ENCODE peak calls at places on chromosomes 16 and 17, in six cellular contexts. U is K562, Q is GM12878, S is HepG2, Y is neural progenitor cell, C is mammary epithelial cell. J is an unnamed sample.

GRCh38 chr16:9836118-9836736 is 346.0 kb downstream of the GRIN2A start:
- DNase-seq in U (peak), Q (no peak), Y (peak), C (no peak), S (no peak), J (no peak)

GRCh38 chr16:84084570-84085270 is 32.0 kb downstream of the MBTPS1 start:
- DNase-seq in C (peak), U (peak), S (peak), Q (peak), Y (peak), J (no peak)

GRCh38 chr16:63131503-63131902 is 1095.3 kb upstream of the CDH8 start:
- DNase-seq in Q (no peak), S (no peak), C (no peak), Y (no peak), U (no peak), J (no peak)

GRCh38 chr17:2731807-2732206 is 17.6 kb downstream of the CCDC92B start:
- DNase-seq in U (no peak), S (no peak), Y (no peak), Q (no peak), C (no peak), J (no peak)

GRCh38 chr16:84086357-84086756 is 30.4 kb downstream of the MBTPS1 start:
- DNase-seq in Y (no peak), S (no peak), C (no peak), Q (no peak), U (peak), J (no peak)

GRCh38 chr17:39812466-39812865 is 51.6 kb downstream of the IKZF3 start:
- DNase-seq in Q (no peak), C (no peak), Y (no peak), S (no peak), U (no peak), J (no peak)

GRCh38 chr16:1170076-1170418 is 17.1 kb downstream of the CACNA1H start:
- DNase-seq in Q (no peak), C (no peak), U (no peak), Y (peak), S (no peak), J (no peak)

GRCh38 chr17:41734139-41734948 is at the start of gene HAP1:
- DNase-seq in C (peak), Q (no peak), Y (peak), U (no peak), S (no peak), J (peak)

GRCh38 chr17:77459018-77459755 is 318.4 kb downstream of the SEC14L1 start:
- DNase-seq in U (no peak), Y (no peak), Q (no peak), S (no peak), C (no peak), J (no peak)

GRCh38 chr16:4534151-4534790 is 4.3 kb downstream of the CDIP1 start:
- DNase-seq in Q (no peak), U (no peak), Y (no peak), C (no peak), S (no peak), J (no peak)

GRCh38 chr17:7176870-7177209 is 2.3 kb downstream of the ASGR1 start:
- DNase-seq in S (no peak), U (no peak), Q (no peak), Y (peak), C (no peak), J (no peak)
- H3K9ac ChIP-seq in S (peak), U (no peak), Q (no peak), Y (no peak), C (no peak), J (no peak)

GRCh38 chr16:89565506-89566372 is 5.3 kb downstream of the RPL13 start:
- DNase-seq in S (peak), U (peak), C (peak), Y (peak), Q (no peak), J (peak)

GRCh38 chr16:89564476-89565255 is 4.2 kb downstream of the RPL13 start:
- DNase-seq in S (peak), C (no peak), Y (peak), Q (no peak), U (no peak), J (peak)

GRCh38 chr16:89562939-89563338 is 2.5 kb downstream of the RPL13 start:
- DNase-seq in S (no peak), C (no peak), U (no peak), Y (no peak), Q (no peak), J (no peak)

GRCh38 chr16:89563639-89564392 is 3.3 kb downstream of the RPL13 start:
- DNase-seq in Q (no peak), C (no peak), S (no peak), Y (no peak), U (no peak), J (no peak)

DNA sequence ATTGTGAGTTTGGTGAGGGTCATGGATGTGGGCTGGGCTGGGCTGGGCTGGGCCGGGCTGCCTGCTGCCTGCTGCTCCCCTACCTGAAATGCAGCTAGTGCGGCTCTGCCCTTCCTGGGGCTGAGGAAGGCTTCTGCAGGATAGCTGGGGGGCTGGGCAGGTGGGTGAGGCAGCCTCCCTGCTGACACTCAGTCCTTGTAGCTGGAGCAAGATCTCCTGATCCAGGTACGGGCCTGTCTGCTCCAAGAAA is 4.7 kb downstream of the RPL13 start:
- DNase-seq in S (no peak), C (no peak), U (no peak), Y (no peak), Q (no peak), J (no peak)
- TF ChIP-seq CTCF in S (no peak), C (no peak), U (no peak), Y (no peak), Q (no peak), J (no peak)

GRCh38 chr16:16934660-16935059 is 536.1 kb downstream of the XYLT1 start:
- DNase-seq in U (no peak), Q (no peak), C (no peak), Y (no peak), S (no peak), J (no peak)

GRCh38 chr16:16945207-16945606 is 525.6 kb downstream of the XYLT1 start:
- DNase-seq in U (no peak), Y (no peak), Q (no peak), S (no peak), C (no peak), J (no peak)

GRCh38 chr16:16938009-16938408 is 532.8 kb downstream of the XYLT1 start:
- DNase-seq in C (no peak), Y (no peak), U (no peak), Q (no peak), S (no peak), J (no peak)

GRCh38 chr16:16938980-16939379 is 531.8 kb downstream of the XYLT1 start:
- DNase-seq in S (no peak), U (no peak), Y (no peak), Q (no peak), C (no peak), J (no peak)

GRCh38 chr16:16940351-16940750 is 530.4 kb downstream of the XYLT1 start:
- DNase-seq in Y (no peak), C (no peak), S (no peak), Q (no peak), U (peak), J (no peak)
- H3K9ac ChIP-seq in Y (no peak), C (no peak), S (no peak), Q (no peak), U (no peak), J (no peak)

GRCh38 chr17:49168706-49169105 is 36.1 kb downstream of the B4GALNT2 start:
- DNase-seq in U (no peak), C (no peak), Y (no peak), Q (no peak), S (no peak), J (no peak)

GRCh38 chr17:49162866-49163265 is 30.3 kb downstream of the B4GALNT2 start:
- DNase-seq in Y (no peak), C (no peak), S (no peak), U (no peak), Q (no peak), J (no peak)

GRCh38 chr17:49170216-49170615 is 37.6 kb downstream of the B4GALNT2 start:
- DNase-seq in S (no peak), C (no peak), Y (no peak), U (no peak), Q (no peak), J (no peak)

DNA sequence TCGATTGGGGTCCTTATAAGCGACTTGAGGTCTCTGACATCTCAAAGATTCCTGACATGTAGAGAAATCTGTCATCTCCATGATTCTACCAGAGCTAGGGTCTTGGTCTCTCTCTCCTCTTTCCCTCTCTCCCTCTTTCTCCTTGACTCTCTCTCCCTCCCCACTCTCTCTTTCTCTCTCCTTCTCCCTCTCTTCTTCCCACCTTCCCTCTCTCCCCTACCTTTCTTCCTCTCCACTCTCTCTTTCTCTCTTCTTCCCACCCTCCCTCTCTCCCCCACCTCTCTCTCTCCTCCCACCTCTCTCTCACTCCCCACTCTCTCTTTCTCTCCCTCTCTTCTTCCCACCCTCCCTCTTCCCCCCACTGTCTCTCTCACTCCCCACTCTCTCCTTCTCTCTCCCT is 32.6 kb downstream of the B4GALNT2 start:
- DNase-seq in Y (no peak), S (no peak), Q (no peak), U (no peak), C (no peak), J (no peak)
- TF ChIP-seq CTCF in Y (no peak), S (no peak), Q (no peak), U (no peak), C (no peak), J (no peak)

GRCh38 chr16:13312063-13312462 is 410.7 kb downstream of the SHISA9 start:
- DNase-seq in Y (no peak), C (no peak), U (no peak), S (no peak), Q (no peak), J (no peak)

GRCh38 chr16:13313351-13313750 is 412.0 kb downstream of the SHISA9 start:
- DNase-seq in S (no peak), Y (no peak), C (no peak), Q (no peak), U (no peak), J (no peak)

DNA sequence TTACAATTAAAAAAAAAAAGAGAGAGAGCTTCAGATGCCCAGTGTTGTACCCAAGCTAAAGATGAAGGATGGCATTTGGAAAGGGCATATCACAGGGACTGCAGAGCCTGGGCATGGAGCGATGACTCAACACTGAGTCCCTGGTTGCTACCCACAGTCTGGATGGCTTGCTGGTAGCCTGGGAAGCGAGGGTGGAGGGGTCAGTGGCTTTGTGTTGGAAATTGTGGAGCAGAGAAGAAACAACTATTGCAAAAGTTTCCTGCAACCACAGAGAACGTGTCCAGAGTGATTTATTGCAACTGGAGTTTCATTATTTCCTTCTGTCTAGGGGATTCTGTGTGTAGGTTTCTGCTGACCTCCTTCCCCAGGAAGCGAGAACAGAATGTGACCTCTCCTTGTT is 414.6 kb downstream of the SHISA9 start:
- DNase-seq in S (no peak), Q (no peak), U (no peak), C (peak), Y (no peak), J (no peak)
- H3K9ac ChIP-seq in S (no peak), Q (no peak), U (no peak), C (no peak), Y (no peak), J (no peak)

GRCh38 chr16:49277766-49278566 is 3.7 kb downstream of the CBLN1 start:
- DNase-seq in U (no peak), Y (peak), S (no peak), Q (no peak), C (no peak), J (no peak)

GRCh38 chr16:49277386-49277742 is 4.3 kb downstream of the CBLN1 start:
- DNase-seq in S (no peak), Y (peak), C (no peak), U (no peak), Q (no peak), J (no peak)

GRCh38 chr16:49274936-49275730 is 6.5 kb downstream of the CBLN1 start:
- DNase-seq in S (no peak), Q (no peak), C (no peak), U (no peak), Y (peak), J (peak)

GRCh38 chr16:49276646-49277385 is 4.8 kb downstream of the CBLN1 start:
- DNase-seq in Q (no peak), U (no peak), S (no peak), C (no peak), Y (peak), J (no peak)

DNA sequence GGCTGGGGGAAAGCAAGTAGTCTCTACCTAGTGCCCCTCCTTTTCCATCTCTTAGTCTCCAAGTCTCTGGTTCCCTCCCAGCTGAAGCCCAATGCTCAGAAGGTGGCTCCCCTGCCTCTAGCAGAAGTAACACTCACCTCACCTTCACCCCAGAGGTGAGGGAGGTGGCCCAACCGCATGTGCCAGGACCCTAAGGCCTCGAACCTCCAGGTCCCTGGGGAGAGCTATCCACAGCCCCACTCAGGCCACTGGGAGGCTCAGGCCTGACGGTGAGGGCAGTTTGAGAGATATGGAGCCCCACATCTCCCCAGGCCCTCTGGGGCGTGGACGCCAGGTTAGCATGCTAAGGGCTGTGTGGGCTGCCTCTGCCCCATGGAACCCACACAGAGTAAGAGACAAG is 5.8 kb downstream of the CBLN1 start:
- DNase-seq in U (no peak), C (no peak), S (no peak), Q (no peak), Y (no peak), J (no peak)
- TF ChIP-seq CTCF in U (no peak), C (no peak), S (no peak), Q (no peak), Y (no peak), J (no peak)